ENCODE peak calls at places on chromosomes 6 and 20, in five cellular contexts. One of them, this sample, is unnamed.

GRCh38 chr20:51700809-51701285 is 67.3 kb downstream of the ATP9A start:
- DNase-seq in fibroblast of mammary gland: peak
- DNase-seq in trophoblast cell: peak
- DNase-seq in nucleus accumbens: no peak
- DNase-seq in EH: peak
- DNase-seq in this sample: no peak

GRCh38 chr20:47317127-47317895 is 39.2 kb downstream of the ZMYND8 start:
- DNase-seq in fibroblast of mammary gland: peak
- DNase-seq in trophoblast cell: peak
- DNase-seq in nucleus accumbens: no peak
- DNase-seq in EH: peak
- DNase-seq in this sample: peak

GRCh38 chr20:63248835-63249591 is 5.2 kb downstream of the NKAIN4 start:
- DNase-seq in fibroblast of mammary gland: no peak
- DNase-seq in trophoblast cell: no peak
- DNase-seq in nucleus accumbens: no peak
- DNase-seq in EH: no peak
- DNase-seq in this sample: no peak

GRCh38 chr6:135481786-135482369 is 15.7 kb downstream of the AHI1 start:
- DNase-seq in fibroblast of mammary gland: no peak
- DNase-seq in trophoblast cell: no peak
- DNase-seq in nucleus accumbens: no peak
- DNase-seq in EH: no peak
- DNase-seq in this sample: no peak

GRCh38 chr6:152846825-152847224 is 96.2 kb downstream of the VIP start:
- DNase-seq in fibroblast of mammary gland: peak
- DNase-seq in trophoblast cell: no peak
- DNase-seq in nucleus accumbens: no peak
- DNase-seq in EH: no peak
- DNase-seq in this sample: no peak

GRCh38 chr6:133202610-133203343 is 38.4 kb upstream of the EYA4 start:
- DNase-seq in fibroblast of mammary gland: peak
- DNase-seq in trophoblast cell: no peak
- DNase-seq in nucleus accumbens: no peak
- DNase-seq in EH: no peak
- DNase-seq in this sample: no peak

GRCh38 chr6:35401514-35401913 is 50.6 kb upstream of the FANCE start:
- DNase-seq in fibroblast of mammary gland: no peak
- DNase-seq in trophoblast cell: peak
- DNase-seq in nucleus accumbens: no peak
- DNase-seq in EH: no peak
- DNase-seq in this sample: no peak

GRCh38 chr20:408843-409696 is 971 bp downstream of the RBCK1 start:
- DNase-seq in fibroblast of mammary gland: no peak
- DNase-seq in trophoblast cell: no peak
- DNase-seq in nucleus accumbens: no peak
- DNase-seq in EH: peak
- DNase-seq in this sample: no peak

GRCh38 chr6:136647363-136647763 is 97.1 kb upstream of the MAP7 start:
- DNase-seq in fibroblast of mammary gland: peak
- DNase-seq in trophoblast cell: peak
- DNase-seq in nucleus accumbens: no peak
- DNase-seq in EH: peak
- DNase-seq in this sample: peak

GRCh38 chr20:51116765-51117686 is 94.1 kb upstream of the KCNG1 start:
- DNase-seq in fibroblast of mammary gland: peak
- DNase-seq in trophoblast cell: peak
- DNase-seq in nucleus accumbens: no peak
- DNase-seq in EH: no peak
- DNase-seq in this sample: no peak

GRCh38 chr6:86010915-86011786 is 368.5 kb upstream of the SYNCRIP start:
- DNase-seq in fibroblast of mammary gland: no peak
- DNase-seq in trophoblast cell: no peak
- DNase-seq in nucleus accumbens: no peak
- DNase-seq in EH: no peak
- DNase-seq in this sample: no peak

GRCh38 chr6:96792791-96793190 is 44.5 kb downstream of the GPR63 start:
- DNase-seq in fibroblast of mammary gland: no peak
- DNase-seq in trophoblast cell: no peak
- DNase-seq in nucleus accumbens: no peak
- DNase-seq in EH: no peak
- DNase-seq in this sample: no peak

GRCh38 chr20:37562695-37563480 is 35.2 kb upstream of the BLCAP start:
- DNase-seq in fibroblast of mammary gland: no peak
- DNase-seq in trophoblast cell: peak
- DNase-seq in nucleus accumbens: no peak
- DNase-seq in EH: no peak
- DNase-seq in this sample: no peak

GRCh38 chr6:30915591-30915946 is 1.5 kb downstream of the VARS2 start:
- DNase-seq in fibroblast of mammary gland: peak
- DNase-seq in trophoblast cell: peak
- DNase-seq in nucleus accumbens: peak
- DNase-seq in EH: peak
- DNase-seq in this sample: no peak